ENCODE peak calls at places on chromosomes 12 and 14, in seven cellular contexts. V, Y, H, F, S, P and Q are unnamed samples.

GRCh38 chr12:8860165-8860961 is 37.9 kb downstream of the A2ML1 start:
- DNase-seq in V (no peak), Y (no peak), H (peak; percentile 15), F (no peak), S (peak; percentile 41), P (peak; percentile 30), Q (peak; percentile 22)

GRCh38 chr14:72541546-72541945 is 352.4 kb downstream of the DPF3 start:
- DNase-seq in V (no peak), Y (no peak), H (no peak), F (no peak), S (no peak), P (no peak), Q (no peak)

GRCh38 chr14:77615231-77616132 is 955 bp downstream of the SPTLC2 start:
- DNase-seq in V (no peak), Y (no peak), H (no peak), F (no peak), S (peak; percentile 49), P (peak; percentile 8), Q (no peak)

GRCh38 chr12:94649349-94650142 is 811 bp downstream of the TMCC3 start:
- DNase-seq in V (no peak), Y (peak; percentile 75), H (peak; percentile 26), F (no peak), S (peak; percentile 30), P (peak; percentile 45), Q (no peak)

GRCh38 chr12:59632408-59632807 is 36.6 kb downstream of the SLC16A7 start:
- DNase-seq in V (no peak), Y (no peak), H (no peak), F (no peak), S (no peak), P (no peak), Q (no peak)

GRCh38 chr12:30794591-30795409 is 40.0 kb upstream of the CAPRIN2 start:
- DNase-seq in V (no peak), Y (no peak), H (peak; percentile 95), F (peak; percentile 67), S (peak; percentile 98), P (no peak), Q (no peak)

GRCh38 chr14:74933925-74934435 is 10.9 kb upstream of the RPS6KL1 start:
- DNase-seq in V (no peak), Y (peak; percentile 3), H (no peak), F (no peak), S (no peak), P (no peak), Q (no peak)

GRCh38 chr14:88611878-88612277 is 49.0 kb downstream of the ZC3H14 start:
- DNase-seq in V (no peak), Y (no peak), H (peak; percentile 25), F (no peak), S (peak; percentile 30), P (no peak), Q (no peak)

GRCh38 chr14:41280745-41281144 is 325.9 kb upstream of the LRFN5 start:
- DNase-seq in V (no peak), Y (no peak), H (no peak), F (no peak), S (peak; percentile 1), P (no peak), Q (no peak)

GRCh38 chr12:6780573-6780972 is 8.3 kb downstream of the LAG3 start:
- DNase-seq in V (no peak), Y (no peak), H (no peak), F (no peak), S (no peak), P (no peak), Q (no peak)

GRCh38 chr12:48569946-48570345 is at the start of gene LALBA:
- DNase-seq in V (no peak), Y (no peak), H (no peak), F (no peak), S (no peak), P (no peak), Q (no peak)

GRCh38 chr12:54138219-54138618 is 50.6 kb downstream of the SMUG1 start:
- DNase-seq in V (no peak), Y (no peak), H (no peak), F (no peak), S (no peak), P (no peak), Q (no peak)
- H3K4me3 ChIP-seq in V (no peak overlapping the region), Y (no peak overlapping the region), H (no peak overlapping the region), F (no peak overlapping the region), S (no peak overlapping the region), P (no peak overlapping the region), Q (no peak overlapping the region)

DNA sequence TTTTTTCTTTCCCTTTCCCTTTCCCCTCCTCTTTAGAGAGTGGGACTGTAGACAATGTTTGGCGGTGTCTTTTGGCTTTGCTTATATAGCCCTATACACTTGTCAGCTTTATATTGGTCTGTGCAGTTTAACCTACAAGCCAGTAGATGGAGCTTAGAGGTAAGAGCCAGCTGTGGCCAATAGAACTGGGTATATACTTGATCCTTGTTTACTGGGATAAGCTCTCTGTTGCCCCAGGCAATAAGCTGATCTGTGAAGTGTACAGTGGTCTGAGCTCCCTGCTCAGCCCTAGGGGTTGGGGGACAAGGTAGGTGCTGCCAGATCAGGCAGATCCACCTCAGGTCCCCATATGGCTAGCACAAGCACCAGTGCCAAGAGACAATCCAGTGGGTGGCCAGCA is 434.1 kb downstream of the NOVA1 start:
- DNase-seq in V (no peak), Y (no peak), H (peak; percentile 4), F (no peak), S (peak; percentile 39), P (no peak), Q (no peak)
- TF ChIP-seq CTCF in V (no peak), Y (no peak), H (peak; percentile 33), F (peak; percentile 54), S (peak; percentile 37), P (no peak), Q (no peak)

GRCh38 chr12:21837847-21838246 is 63.3 kb upstream of the KCNJ8 start:
- DNase-seq in V (no peak), Y (no peak), H (no peak), F (no peak), S (no peak), P (no peak), Q (no peak)

GRCh38 chr12:21843795-21844194 is 69.3 kb upstream of the KCNJ8 start:
- DNase-seq in V (no peak), Y (no peak), H (no peak), F (no peak), S (no peak), P (no peak), Q (no peak)

DNA sequence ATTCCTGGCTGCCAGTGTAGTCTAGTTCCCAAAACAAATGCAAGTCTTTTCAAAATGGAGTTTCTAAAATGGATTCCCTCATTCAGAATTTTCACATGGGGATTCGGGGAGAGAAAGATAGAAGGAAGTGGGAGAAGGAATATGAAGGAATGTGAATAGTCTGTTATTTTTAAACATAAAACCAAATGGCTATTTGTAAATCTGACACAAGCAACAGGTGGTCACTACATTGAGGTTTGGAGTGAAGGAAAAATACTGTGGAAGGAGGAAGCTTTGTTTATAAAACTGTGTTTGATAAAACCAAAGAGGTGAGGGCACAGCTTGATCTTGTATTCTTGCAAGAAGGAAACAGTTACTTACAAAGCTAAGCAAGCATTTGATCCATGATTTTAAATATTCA is 65.3 kb upstream of the KCNJ8 start:
- DNase-seq in V (no peak), Y (no peak), H (no peak), F (no peak), S (no peak), P (no peak), Q (no peak)
- H3K4me3 ChIP-seq in V (no peak overlapping the region), Y (no peak overlapping the region), H (no peak overlapping the region), F (no peak overlapping the region), S (no peak overlapping the region), P (no peak overlapping the region), Q (no peak overlapping the region)

GRCh38 chr12:86914716-86915115 is 658.5 kb upstream of the MGAT4C start:
- DNase-seq in V (peak; percentile 24), Y (no peak), H (peak; percentile 34), F (peak; percentile 5), S (peak; percentile 44), P (no peak), Q (peak; percentile 1)
- TF ChIP-seq CTCF in V (peak; percentile 87), Y (peak; percentile 18), H (peak; percentile 72), F (peak; percentile 71), S (peak; percentile 36), P (no peak), Q (peak; percentile 24)

GRCh38 chr12:12441051-12441807 is 84.4 kb downstream of the BORCS5 start:
- DNase-seq in V (no peak), Y (no peak), H (no peak), F (no peak), S (no peak), P (no peak), Q (no peak)

GRCh38 chr12:12445165-12445881 is 88.4 kb downstream of the BORCS5 start:
- DNase-seq in V (no peak), Y (no peak), H (no peak), F (no peak), S (no peak), P (no peak), Q (no peak)

GRCh38 chr12:12442548-12443071 is 85.7 kb downstream of the BORCS5 start:
- DNase-seq in V (no peak), Y (no peak), H (peak; percentile 62), F (no peak), S (peak; percentile 80), P (no peak), Q (peak; percentile 44)

GRCh38 chr12:12441891-12442461 is 85.1 kb downstream of the BORCS5 start:
- DNase-seq in V (no peak), Y (no peak), H (peak; percentile 54), F (no peak), S (peak; percentile 70), P (peak; percentile 67), Q (no peak)

GRCh38 chr12:12443482-12443881 is 86.6 kb downstream of the BORCS5 start:
- DNase-seq in V (no peak), Y (peak; percentile 66), H (no peak), F (no peak), S (peak; percentile 77), P (no peak), Q (no peak)
- H3K4me3 ChIP-seq in V (no peak overlapping the region), Y (no peak overlapping the region), H (no peak overlapping the region), F (no peak overlapping the region), S (no peak overlapping the region), P (no peak overlapping the region), Q (no peak overlapping the region)

DNA sequence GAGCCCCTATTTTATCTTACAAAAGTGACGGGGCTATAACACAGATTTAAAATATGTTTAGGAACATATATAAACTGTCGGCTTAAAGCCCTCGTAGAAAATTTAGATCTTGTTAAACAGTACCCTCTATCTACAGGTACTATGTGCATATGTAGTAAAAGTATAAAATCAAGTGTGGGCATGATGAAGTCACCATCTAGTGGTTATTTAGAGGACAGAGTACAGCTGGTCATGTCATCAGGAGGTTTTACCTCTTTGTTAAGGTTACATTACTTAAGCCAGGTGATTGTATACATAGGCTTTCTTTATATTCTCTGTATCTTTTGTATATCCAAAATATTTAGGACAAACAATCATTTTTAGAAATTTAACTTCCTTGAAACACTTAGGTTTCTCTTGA is 18.2 kb upstream of the TNS2 start:
- DNase-seq in V (no peak), Y (no peak), H (no peak), F (no peak), S (no peak), P (no peak), Q (no peak)
- TF ChIP-seq CTCF in V (no peak), Y (no peak), H (no peak), F (no peak), S (no peak), P (no peak), Q (no peak)